ENCODE peak calls at places on chromosome 12, in four cellular contexts. V is mesenchymal stem cell, K is NCI-H446, G is nephron progenitor cell. M is an unnamed sample.

GRCh38 chr12:112514926-112515642 is 96.3 kb downstream of the PTPN11 start:
- DNase-seq in V (no peak), K (no peak), G (no peak), M (no peak)

GRCh38 chr12:44780221-44780770 is 95.8 kb downstream of the NELL2 start:
- DNase-seq in V (no peak), K (no peak), G (no peak), M (no peak)

GRCh38 chr12:131189781-131190180 is 236.1 kb downstream of the ADGRD1 start:
- DNase-seq in V (no peak), K (no peak), G (no peak), M (no peak)

GRCh38 chr12:1914116-1914911 is 4.1 kb downstream of the CACNA2D4 start:
- DNase-seq in V (no peak), K (no peak), G (no peak), M (no peak)

GRCh38 chr12:28569698-28570411 is 379.6 kb downstream of the CCDC91 start:
- DNase-seq in V (peak; percentile 73), K (no peak), G (no peak), M (no peak)

GRCh38 chr12:24709201-24709600 is 239.7 kb downstream of the BCAT1 start:
- DNase-seq in V (peak; percentile 48), K (no peak), G (no peak), M (no peak)

GRCh38 chr12:95201056-95201670 is 16.1 kb downstream of the FGD6 start:
- DNase-seq in V (peak; percentile 8), K (no peak), G (no peak), M (no peak)

GRCh38 chr12:106551410-106551809 is 31.4 kb upstream of the RFX4 start:
- DNase-seq in V (no peak), K (no peak), G (no peak), M (no peak)

GRCh38 chr12:29241821-29242591 is 92.9 kb downstream of the FAR2 start:
- DNase-seq in V (peak; percentile 94), K (peak; percentile 29), G (no peak), M (peak; percentile 64)

GRCh38 chr12:127115468-127116035 is 1151.4 kb upstream of the TMEM132C start:
- DNase-seq in V (no peak), K (no peak), G (no peak), M (no peak)

GRCh38 chr12:15662303-15662980 is 126.7 kb downstream of the EPS8 start:
- DNase-seq in V (peak; percentile 90), K (no peak), G (no peak), M (no peak)

GRCh38 chr12:21296751-21297406 is 37.8 kb downstream of the SLCO1A2 start:
- DNase-seq in V (peak; percentile 18), K (no peak), G (peak; percentile 10), M (no peak)

GRCh38 chr12:50747817-50748216 is 16.1 kb upstream of the ATF1 start:
- DNase-seq in V (peak; percentile 26), K (no peak), G (no peak), M (no peak)

GRCh38 chr12:55019784-55020183 is at the start of gene NEUROD4:
- DNase-seq in V (peak; percentile 60), K (peak; percentile 42), G (peak; percentile 86), M (no peak)

GRCh38 chr12:700061-700460 is 36.8 kb upstream of the NINJ2 start:
- DNase-seq in V (no peak), K (no peak), G (no peak), M (no peak)

GRCh38 chr12:14514154-14514842 is 53.4 kb downstream of the PLBD1 start:
- DNase-seq in V (peak; percentile 27), K (no peak), G (no peak), M (no peak)